ENCODE peak calls at places on chromosomes 7 and 10, in four cellular contexts. One of them, this sample, is unnamed.

GRCh38 chr10:78717200-78717599 is 351.6 kb upstream of the ZMIZ1 start:
- DNase-seq in fibroblast of lung: peak
- DNase-seq in neural progenitor cell: no peak
- DNase-seq in MM.1S: no peak
- DNase-seq in this sample: no peak

GRCh38 chr7:141754939-141755338 is 9.0 kb upstream of the TAS2R3 start:
- DNase-seq in fibroblast of lung: peak
- DNase-seq in neural progenitor cell: peak
- DNase-seq in MM.1S: peak
- DNase-seq in this sample: peak

GRCh38 chr7:151081170-151082101 is 827 bp upstream of the FASTK start:
- DNase-seq in fibroblast of lung: no peak
- DNase-seq in neural progenitor cell: peak
- DNase-seq in MM.1S: no peak
- DNase-seq in this sample: peak

GRCh38 chr10:125153693-125154490 is 6.5 kb downstream of the CTBP2 start:
- DNase-seq in fibroblast of lung: no peak
- DNase-seq in neural progenitor cell: no peak
- DNase-seq in MM.1S: no peak
- DNase-seq in this sample: peak

GRCh38 chr7:1057416-1058291 is 13.3 kb downstream of the GPR146 start:
- DNase-seq in fibroblast of lung: no peak
- DNase-seq in neural progenitor cell: no peak
- DNase-seq in MM.1S: no peak
- DNase-seq in this sample: no peak

GRCh38 chr7:130489140-130489967 is 2.5 kb upstream of the MEST start:
- DNase-seq in fibroblast of lung: peak
- DNase-seq in neural progenitor cell: peak
- DNase-seq in MM.1S: no peak
- DNase-seq in this sample: peak

GRCh38 chr10:25382029-25382810 is 207.4 kb downstream of the GPR158 start:
- DNase-seq in fibroblast of lung: no peak
- DNase-seq in neural progenitor cell: no peak
- DNase-seq in MM.1S: no peak
- DNase-seq in this sample: no peak

GRCh38 chr7:47776335-47776734 is 171.9 kb downstream of the PKD1L1 start:
- DNase-seq in fibroblast of lung: no peak
- DNase-seq in neural progenitor cell: no peak
- DNase-seq in MM.1S: no peak
- DNase-seq in this sample: no peak

GRCh38 chr7:129864042-129864441 is 88.7 kb downstream of the UBE2H start:
- DNase-seq in fibroblast of lung: no peak
- DNase-seq in neural progenitor cell: no peak
- DNase-seq in MM.1S: no peak
- DNase-seq in this sample: no peak

GRCh38 chr7:151851782-151852181 is 25.1 kb downstream of the PRKAG2 start:
- DNase-seq in fibroblast of lung: no peak
- DNase-seq in neural progenitor cell: no peak
- DNase-seq in MM.1S: no peak
- DNase-seq in this sample: no peak

GRCh38 chr10:49144021-49144720 is 10.3 kb upstream of the FAM170B start:
- DNase-seq in fibroblast of lung: peak
- DNase-seq in neural progenitor cell: no peak
- DNase-seq in MM.1S: no peak
- DNase-seq in this sample: no peak

GRCh38 chr7:99407849-99408346 is 499 bp downstream of the PDAP1 start:
- DNase-seq in fibroblast of lung: peak
- DNase-seq in neural progenitor cell: peak
- DNase-seq in MM.1S: no peak
- DNase-seq in this sample: peak

GRCh38 chr10:13865758-13866491 is 279.2 kb downstream of the PRPF18 start:
- DNase-seq in fibroblast of lung: peak
- DNase-seq in neural progenitor cell: peak
- DNase-seq in MM.1S: no peak
- DNase-seq in this sample: no peak

GRCh38 chr10:46245381-46245900 is 41.4 kb upstream of the ANTXRL start:
- DNase-seq in fibroblast of lung: no peak
- DNase-seq in neural progenitor cell: no peak
- DNase-seq in MM.1S: no peak
- DNase-seq in this sample: no peak

GRCh38 chr10:794382-794956 is 105.0 kb upstream of the DIP2C start:
- DNase-seq in fibroblast of lung: peak
- DNase-seq in neural progenitor cell: peak
- DNase-seq in MM.1S: no peak
- DNase-seq in this sample: no peak

GRCh38 chr7:140035400-140036223 is 27.1 kb downstream of the PARP12 start:
- DNase-seq in fibroblast of lung: peak
- DNase-seq in neural progenitor cell: no peak
- DNase-seq in MM.1S: no peak
- DNase-seq in this sample: no peak

GRCh38 chr7:136174477-136174876 is 197.3 kb upstream of the MTPN start:
- DNase-seq in fibroblast of lung: no peak
- DNase-seq in neural progenitor cell: no peak
- DNase-seq in MM.1S: no peak
- DNase-seq in this sample: no peak

GRCh38 chr7:7323352-7323751 is 141.0 kb downstream of the C1GALT1 start:
- DNase-seq in fibroblast of lung: no peak
- DNase-seq in neural progenitor cell: no peak
- DNase-seq in MM.1S: no peak
- DNase-seq in this sample: no peak

GRCh38 chr10:102413053-102413705 is 5.4 kb downstream of the PSD start:
- DNase-seq in fibroblast of lung: no peak
- DNase-seq in neural progenitor cell: peak
- DNase-seq in MM.1S: peak
- DNase-seq in this sample: no peak

GRCh38 chr7:45564485-45564884 is 9.7 kb upstream of the ADCY1 start:
- DNase-seq in fibroblast of lung: no peak
- DNase-seq in neural progenitor cell: no peak
- DNase-seq in MM.1S: no peak
- DNase-seq in this sample: no peak

GRCh38 chr7:141158562-141158961 is 84.7 kb downstream of the TMEM178B start:
- DNase-seq in fibroblast of lung: peak
- DNase-seq in neural progenitor cell: no peak
- DNase-seq in MM.1S: peak
- DNase-seq in this sample: peak

GRCh38 chr7:100604976-100605911 is 3.1 kb downstream of the PCOLCE start:
- DNase-seq in fibroblast of lung: no peak
- DNase-seq in neural progenitor cell: peak
- DNase-seq in MM.1S: no peak
- DNase-seq in this sample: peak

GRCh38 chr7:100606313-100606712 is 4.2 kb downstream of the PCOLCE start:
- DNase-seq in fibroblast of lung: no peak
- DNase-seq in neural progenitor cell: no peak
- DNase-seq in MM.1S: no peak
- DNase-seq in this sample: no peak

GRCh38 chr7:100604078-100604975 is 2.2 kb downstream of the PCOLCE start:
- DNase-seq in fibroblast of lung: peak
- DNase-seq in neural progenitor cell: peak
- DNase-seq in MM.1S: peak
- DNase-seq in this sample: peak

GRCh38 chr7:100602889-100603696 is 930 bp downstream of the PCOLCE start:
- DNase-seq in fibroblast of lung: peak
- DNase-seq in neural progenitor cell: peak
- DNase-seq in MM.1S: no peak
- DNase-seq in this sample: peak

GRCh38 chr7:100603697-100604077 is 1.5 kb downstream of the PCOLCE start:
- DNase-seq in fibroblast of lung: peak
- DNase-seq in neural progenitor cell: peak
- DNase-seq in MM.1S: no peak
- DNase-seq in this sample: no peak
- H2AFZ ChIP-seq in fibroblast of lung: no peak
- H2AFZ ChIP-seq in neural progenitor cell: peak
- H2AFZ ChIP-seq in MM.1S: peak
- H2AFZ ChIP-seq in this sample: peak

GRCh38 chr10:44890721-44891550 is 20.2 kb upstream of the TMEM72 start:
- DNase-seq in fibroblast of lung: no peak
- DNase-seq in neural progenitor cell: no peak
- DNase-seq in MM.1S: no peak
- DNase-seq in this sample: no peak
- H2AFZ ChIP-seq in fibroblast of lung: no peak
- H2AFZ ChIP-seq in neural progenitor cell: no peak
- H2AFZ ChIP-seq in MM.1S: no peak
- H2AFZ ChIP-seq in this sample: no peak

GRCh38 chr7:40469481-40469880 is 334.7 kb downstream of the SUGCT start:
- DNase-seq in fibroblast of lung: peak
- DNase-seq in neural progenitor cell: no peak
- DNase-seq in MM.1S: no peak
- DNase-seq in this sample: peak
- H2AFZ ChIP-seq in fibroblast of lung: no peak
- H2AFZ ChIP-seq in neural progenitor cell: no peak
- H2AFZ ChIP-seq in MM.1S: no peak
- H2AFZ ChIP-seq in this sample: no peak

GRCh38 chr7:26858229-26858568 is 6.2 kb downstream of the SKAP2 start:
- DNase-seq in fibroblast of lung: no peak
- DNase-seq in neural progenitor cell: no peak
- DNase-seq in MM.1S: no peak
- DNase-seq in this sample: no peak
- H2AFZ ChIP-seq in fibroblast of lung: peak
- H2AFZ ChIP-seq in neural progenitor cell: no peak
- H2AFZ ChIP-seq in MM.1S: no peak
- H2AFZ ChIP-seq in this sample: no peak

DNA sequence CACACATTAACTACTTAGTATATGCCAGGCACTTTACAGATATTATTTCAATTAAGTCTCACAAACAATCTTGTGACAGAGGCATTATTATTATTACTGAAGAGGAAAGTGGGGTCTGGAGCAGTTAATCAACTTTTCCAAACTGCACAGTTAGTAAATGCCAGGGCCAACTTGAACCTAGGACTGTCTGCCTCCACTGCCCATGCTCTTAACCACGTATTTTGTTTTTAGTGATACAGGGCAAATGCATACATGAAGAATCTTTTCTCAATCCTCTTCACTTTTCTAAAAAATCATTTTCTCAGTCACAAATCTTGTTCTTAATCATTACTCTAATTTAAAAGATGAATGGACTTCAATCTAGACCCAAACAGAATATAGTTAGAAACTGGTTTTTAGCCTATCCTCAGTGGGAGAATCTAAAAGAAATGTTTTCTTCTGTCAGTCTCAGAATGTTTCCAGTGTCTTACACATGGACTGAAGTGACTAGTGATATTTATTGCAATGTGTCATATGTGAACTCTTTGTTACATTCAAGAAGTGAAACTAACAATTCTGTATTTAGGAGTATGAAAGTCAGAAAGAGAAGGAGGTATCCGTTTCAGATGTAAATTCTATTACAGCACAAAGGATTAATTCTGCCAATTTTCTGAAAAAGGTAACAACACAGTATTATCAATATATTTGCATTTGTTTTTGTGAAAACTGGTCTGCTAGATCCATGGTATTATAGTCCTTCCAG is 55.5 kb upstream of the CCNJ start:
- DNase-seq in fibroblast of lung: no peak
- DNase-seq in neural progenitor cell: no peak
- DNase-seq in MM.1S: peak
- DNase-seq in this sample: no peak
- H2AFZ ChIP-seq in fibroblast of lung: no peak
- H2AFZ ChIP-seq in neural progenitor cell: no peak
- H2AFZ ChIP-seq in MM.1S: peak
- H2AFZ ChIP-seq in this sample: no peak

DNA sequence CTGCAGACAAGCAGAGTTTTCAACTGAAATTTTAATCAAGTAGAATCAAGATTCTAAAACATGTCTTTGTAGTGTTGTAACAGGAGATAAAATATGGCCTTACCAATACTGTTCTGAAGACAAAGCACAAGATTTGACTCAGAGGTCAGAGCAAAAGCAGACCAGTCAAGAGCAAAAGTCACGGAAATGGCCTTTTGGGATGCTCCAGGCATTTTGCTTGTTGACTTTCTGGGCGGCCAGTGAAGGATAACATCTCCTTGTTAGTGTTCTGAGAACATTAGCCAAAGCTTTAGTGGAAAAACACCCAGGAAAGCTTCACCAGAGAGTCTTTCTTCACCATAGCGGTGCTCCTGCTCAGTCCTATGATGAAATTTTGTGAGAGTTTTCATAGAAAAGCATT is 590.6 kb downstream of the ARL4A start:
- DNase-seq in fibroblast of lung: no peak
- DNase-seq in neural progenitor cell: no peak
- DNase-seq in MM.1S: no peak
- DNase-seq in this sample: no peak
- H2AFZ ChIP-seq in fibroblast of lung: no peak
- H2AFZ ChIP-seq in neural progenitor cell: no peak
- H2AFZ ChIP-seq in MM.1S: no peak
- H2AFZ ChIP-seq in this sample: no peak